ENCODE peak calls at places on chromosomes 2 and 18, in five cellular contexts. K is HepG2, M is K562, R is GM12878, U is HCT116. B is an unnamed sample.

GRCh38 chr2:9760911-9761228 is 82.4 kb upstream of the TAF1B start:
- DNase-seq in K (no peak), M (no peak), R (no peak), U (no peak), B (no peak)

GRCh38 chr2:238100049-238100820 is at the start of gene ESPNL:
- DNase-seq in K (no peak), M (peak), R (no peak), U (no peak), B (peak)

GRCh38 chr2:191566347-191566746 is 111.6 kb upstream of the NABP1 start:
- DNase-seq in K (peak), M (peak), R (no peak), U (peak), B (peak)

GRCh38 chr2:118112771-118113334 is 24.6 kb downstream of the INSIG2 start:
- DNase-seq in K (peak), M (no peak), R (no peak), U (peak), B (no peak)

GRCh38 chr2:105798595-105798994 is 53.9 kb downstream of the NCK2 start:
- DNase-seq in K (no peak), M (no peak), R (no peak), U (no peak), B (no peak)

GRCh38 chr2:202716953-202717597 is 82.3 kb downstream of the FAM117B start:
- DNase-seq in K (no peak), M (no peak), R (no peak), U (no peak), B (no peak)

GRCh38 chr2:236256601-236257000 is 7.6 kb downstream of the ASB18 start:
- DNase-seq in K (no peak), M (no peak), R (no peak), U (no peak), B (no peak)

GRCh38 chr2:39737661-39738060 is 41.4 kb downstream of the THUMPD2 start:
- DNase-seq in K (no peak), M (no peak), R (no peak), U (no peak), B (no peak)

GRCh38 chr2:79576431-79576830 is 63.6 kb downstream of the CTNNA2 start:
- DNase-seq in K (no peak), M (no peak), R (no peak), U (no peak), B (no peak)

GRCh38 chr2:225272173-225272572 is 127.3 kb upstream of the NYAP2 start:
- DNase-seq in K (no peak), M (no peak), R (no peak), U (no peak), B (no peak)

GRCh38 chr2:120005834-120006521 is 6.9 kb upstream of the EPB41L5 start:
- DNase-seq in K (no peak), M (peak), R (peak), U (no peak), B (no peak)

GRCh38 chr2:54591551-54591950 is 131.9 kb upstream of the EML6 start:
- DNase-seq in K (no peak), M (no peak), R (no peak), U (no peak), B (no peak)

GRCh38 chr2:189210250-189211075 is 30.9 kb upstream of the COL5A2 start:
- DNase-seq in K (no peak), M (peak), R (no peak), U (peak), B (no peak)

GRCh38 chr2:47904903-47905453 is 1.3 kb downstream of the FBXO11 start:
- DNase-seq in K (peak), M (peak), R (no peak), U (no peak), B (peak)

GRCh38 chr2:46943881-46944798 is 28.5 kb upstream of the MCFD2 start:
- DNase-seq in K (no peak), M (no peak), R (peak), U (no peak), B (no peak)

GRCh38 chr2:114192362-114192761 is 250.1 kb upstream of the DPP10 start:
- DNase-seq in K (no peak), M (no peak), R (no peak), U (no peak), B (no peak)

GRCh38 chr2:105777071-105777482 is 32.4 kb downstream of the NCK2 start:
- DNase-seq in K (no peak), M (no peak), R (no peak), U (no peak), B (no peak)

GRCh38 chr2:188478724-188479123 is 187.1 kb downstream of the GULP1 start:
- DNase-seq in K (no peak), M (no peak), R (peak), U (no peak), B (no peak)

GRCh38 chr2:37652199-37652640 is 19.2 kb downstream of the CDC42EP3 start:
- DNase-seq in K (no peak), M (no peak), R (no peak), U (peak), B (no peak)
- TF ChIP-seq MAX in K (no peak), M (no peak), R (no peak), U (no peak), B (peak)

GRCh38 chr2:121089005-121089510 is 195.9 kb downstream of the TFCP2L1 start:
- DNase-seq in K (no peak), M (no peak), R (no peak), U (no peak), B (no peak)

GRCh38 chr2:121090088-121090715 is 194.8 kb downstream of the TFCP2L1 start:
- DNase-seq in K (no peak), M (no peak), R (no peak), U (no peak), B (no peak)

GRCh38 chr2:121087117-121087516 is 197.9 kb downstream of the TFCP2L1 start:
- DNase-seq in K (no peak), M (no peak), R (no peak), U (no peak), B (no peak)

GRCh38 chr2:121086450-121086849 is 198.6 kb downstream of the TFCP2L1 start:
- DNase-seq in K (no peak), M (no peak), R (no peak), U (no peak), B (no peak)

GRCh38 chr2:121088251-121089004 is 196.6 kb downstream of the TFCP2L1 start:
- DNase-seq in K (no peak), M (no peak), R (no peak), U (no peak), B (no peak)
- TF ChIP-seq ZBTB33 in K (no peak), M (no peak), R (no peak), U (no peak), B (no peak)

GRCh38 chr2:42791606-42792005 is 777 bp downstream of the HAAO start:
- DNase-seq in K (no peak), M (no peak), R (no peak), U (no peak), B (no peak)
- H3K4me3 ChIP-seq in K (peak), M (no peak), R (peak), U (no peak), B (no peak)

DNA sequence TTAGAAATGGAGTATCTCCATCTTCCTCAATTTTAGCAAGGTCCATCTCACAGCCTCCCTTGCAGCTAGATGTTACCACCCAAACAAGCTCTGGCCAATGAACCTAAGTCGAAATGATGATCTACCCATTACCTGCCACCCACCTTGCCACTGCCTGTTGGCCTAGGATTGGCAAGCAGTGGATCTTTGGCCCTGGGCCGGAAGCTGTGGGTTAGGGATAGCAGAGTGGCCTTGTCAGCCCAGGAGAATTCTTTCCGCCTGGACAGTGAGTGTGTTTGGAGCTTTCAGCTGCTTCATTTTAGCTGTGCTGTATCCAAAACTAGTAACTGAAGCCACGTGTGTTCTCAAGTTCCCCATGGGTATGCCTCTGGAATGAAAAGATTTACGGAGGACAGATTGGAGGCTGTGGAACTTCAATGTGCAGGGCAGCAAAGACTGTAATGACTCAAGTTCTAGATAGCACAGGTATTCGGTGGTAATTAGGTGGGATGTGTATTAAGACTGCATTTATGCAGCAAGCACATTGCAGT is 7.7 kb upstream of the PARD6G start:
- DNase-seq in K (no peak), M (no peak), R (no peak), U (no peak), B (no peak)
- TF ChIP-seq MAX in K (no peak), M (no peak), R (no peak), U (no peak), B (no peak)

GRCh38 chr2:67346718-67347407 is 50.3 kb upstream of the ETAA1 start:
- DNase-seq in K (no peak), M (no peak), R (no peak), U (no peak), B (no peak)
- TF ChIP-seq ZBTB33 in K (no peak), M (no peak), R (no peak), U (no peak), B (no peak)

DNA sequence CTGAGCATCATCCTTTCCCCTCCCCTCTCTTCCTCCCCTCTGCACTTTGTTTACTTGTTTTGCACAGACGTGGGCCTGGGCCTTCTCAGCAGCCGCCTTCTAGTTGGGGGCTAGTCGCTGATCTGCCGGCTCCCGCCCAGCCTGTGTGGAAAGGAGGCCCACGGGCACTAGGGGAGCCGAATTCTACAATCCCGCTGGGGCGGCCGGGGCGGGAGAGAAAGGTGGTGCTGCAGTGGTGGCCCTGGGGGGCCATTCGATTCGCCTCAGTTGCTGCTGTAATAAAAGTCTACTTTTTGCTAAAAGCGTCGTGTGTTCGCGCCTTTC is 261 bp upstream of the KRTCAP3 start:
- DNase-seq in K (no peak), M (no peak), R (no peak), U (no peak), B (no peak)
- H3K4me3 ChIP-seq in K (no peak), M (no peak), R (no peak), U (no peak), B (no peak)

GRCh38 chr18:4144201-4144600 is 310.9 kb downstream of the DLGAP1 start:
- DNase-seq in K (no peak), M (no peak), R (no peak), U (no peak), B (no peak)
- TF ChIP-seq MAX in K (no peak), M (no peak), R (no peak), U (no peak), B (no peak)

GRCh38 chr2:193861557-193861956 is 1666.8 kb upstream of the TMEFF2 start:
- DNase-seq in K (no peak), M (no peak), R (no peak), U (no peak), B (no peak)
- TF ChIP-seq ZBTB33 in K (no peak), M (no peak), R (no peak), U (no peak), B (no peak)

GRCh38 chr2:108574332-108574731 is 40.1 kb downstream of the LIMS1 start:
- DNase-seq in K (no peak), M (no peak), R (no peak), U (no peak), B (no peak)

GRCh38 chr2:108570416-108570815 is 36.1 kb downstream of the LIMS1 start:
- DNase-seq in K (no peak), M (peak), R (no peak), U (no peak), B (no peak)

GRCh38 chr2:108573070-108573469 is 38.8 kb downstream of the LIMS1 start:
- DNase-seq in K (no peak), M (no peak), R (no peak), U (no peak), B (no peak)

GRCh38 chr2:108575132-108575966 is 41.1 kb downstream of the LIMS1 start:
- DNase-seq in K (no peak), M (no peak), R (peak), U (no peak), B (no peak)

DNA sequence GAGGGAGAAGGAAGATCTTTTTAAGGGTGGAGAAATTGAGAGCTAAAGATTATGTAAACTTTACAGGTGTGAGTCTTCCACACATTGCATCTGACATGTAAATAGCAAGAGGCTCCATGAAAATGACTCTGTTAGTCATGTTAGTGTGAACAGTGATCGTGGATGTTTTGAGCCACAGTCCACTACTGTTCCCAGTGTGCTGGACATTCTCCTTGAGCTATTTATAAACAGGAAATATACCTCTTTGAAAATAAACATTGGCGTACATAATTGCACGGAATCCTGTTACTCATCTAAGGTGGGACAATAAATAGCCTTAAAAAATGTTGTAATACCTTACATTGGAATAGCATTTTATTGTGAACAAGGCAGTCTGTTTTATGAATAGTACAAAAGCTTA is 37.0 kb downstream of the LIMS1 start:
- DNase-seq in K (no peak), M (no peak), R (no peak), U (no peak), B (no peak)
- H3K4me3 ChIP-seq in K (no peak), M (no peak), R (no peak), U (no peak), B (no peak)

GRCh38 chr2:142880275-142880674 is 2.8 kb downstream of the KYNU start:
- DNase-seq in K (peak), M (no peak), R (no peak), U (no peak), B (no peak)
- TF ChIP-seq MAX in K (no peak), M (no peak), R (no peak), U (no peak), B (no peak)

B was measured in SK-N-SH.